ENCODE peak calls at places on chromosomes 1 and 21, in six cellular contexts. One of them, this sample, is unnamed.

GRCh38 chr1:104466068-104466467 is 716.4 kb downstream of the AMY1C start:
- DNase-seq in GM12865: no peak
- DNase-seq in endodermal cell: no peak
- DNase-seq in prostate gland: no peak
- DNase-seq in upper lobe of right lung: no peak
- DNase-seq in fibroblast of mammary gland: no peak
- DNase-seq in this sample: no peak

GRCh38 chr21:18493420-18493819 is 89.8 kb upstream of the TMPRSS15 start:
- DNase-seq in GM12865: no peak
- DNase-seq in endodermal cell: no peak
- DNase-seq in prostate gland: no peak
- DNase-seq in upper lobe of right lung: no peak
- DNase-seq in fibroblast of mammary gland: peak; percentile 14
- DNase-seq in this sample: peak; percentile 41

GRCh38 chr1:103120981-103121380 is 12.7 kb upstream of the COL11A1 start:
- DNase-seq in GM12865: no peak
- DNase-seq in endodermal cell: no peak
- DNase-seq in prostate gland: no peak
- DNase-seq in upper lobe of right lung: no peak
- DNase-seq in fibroblast of mammary gland: no peak
- DNase-seq in this sample: no peak

GRCh38 chr1:32830092-32830852 is 12.8 kb downstream of the S100PBP start:
- DNase-seq in GM12865: no peak
- DNase-seq in endodermal cell: no peak
- DNase-seq in prostate gland: no peak
- DNase-seq in upper lobe of right lung: no peak
- DNase-seq in fibroblast of mammary gland: no peak
- DNase-seq in this sample: no peak

GRCh38 chr21:32457360-32457840 is 44.9 kb downstream of the EVA1C start:
- DNase-seq in GM12865: no peak
- DNase-seq in endodermal cell: no peak
- DNase-seq in prostate gland: no peak
- DNase-seq in upper lobe of right lung: peak; percentile 74
- DNase-seq in fibroblast of mammary gland: peak; percentile 48
- DNase-seq in this sample: no peak

GRCh38 chr1:216815239-216815955 is 92.2 kb upstream of the ESRRG start:
- DNase-seq in GM12865: no peak
- DNase-seq in endodermal cell: no peak
- DNase-seq in prostate gland: peak; percentile 42
- DNase-seq in upper lobe of right lung: no peak
- DNase-seq in fibroblast of mammary gland: no peak
- DNase-seq in this sample: no peak

GRCh38 chr1:223700388-223700918 is 11.9 kb upstream of the CAPN2 start:
- DNase-seq in GM12865: no peak
- DNase-seq in endodermal cell: peak; percentile 40
- DNase-seq in prostate gland: no peak
- DNase-seq in upper lobe of right lung: no peak
- DNase-seq in fibroblast of mammary gland: no peak
- DNase-seq in this sample: no peak

GRCh38 chr1:37759451-37759850 is 5.5 kb downstream of the EPHA10 start:
- DNase-seq in GM12865: no peak
- DNase-seq in endodermal cell: no peak
- DNase-seq in prostate gland: no peak
- DNase-seq in upper lobe of right lung: no peak
- DNase-seq in fibroblast of mammary gland: no peak
- DNase-seq in this sample: no peak

GRCh38 chr1:156146006-156146748 is 7.2 kb upstream of the SEMA4A start:
- DNase-seq in GM12865: peak; percentile 88
- DNase-seq in endodermal cell: peak; percentile 78
- DNase-seq in prostate gland: peak; percentile 63
- DNase-seq in upper lobe of right lung: peak; percentile 83
- DNase-seq in fibroblast of mammary gland: peak; percentile 94
- DNase-seq in this sample: peak; percentile 85

GRCh38 chr1:95080446-95080845 is 7.7 kb upstream of the ALG14 start:
- DNase-seq in GM12865: no peak
- DNase-seq in endodermal cell: no peak
- DNase-seq in prostate gland: no peak
- DNase-seq in upper lobe of right lung: no peak
- DNase-seq in fibroblast of mammary gland: no peak
- DNase-seq in this sample: no peak

GRCh38 chr1:62417351-62417999 is 19.4 kb upstream of the USP1 start:
- DNase-seq in GM12865: no peak
- DNase-seq in endodermal cell: no peak
- DNase-seq in prostate gland: no peak
- DNase-seq in upper lobe of right lung: no peak
- DNase-seq in fibroblast of mammary gland: peak; percentile 25
- DNase-seq in this sample: no peak

GRCh38 chr21:28975401-28975800 is 17.3 kb downstream of the LTN1 start:
- DNase-seq in GM12865: no peak
- DNase-seq in endodermal cell: no peak
- DNase-seq in prostate gland: no peak
- DNase-seq in upper lobe of right lung: no peak
- DNase-seq in fibroblast of mammary gland: peak; percentile 89
- DNase-seq in this sample: no peak

GRCh38 chr1:103496014-103496635 is 29.4 kb upstream of the RNPC3 start:
- DNase-seq in GM12865: no peak
- DNase-seq in endodermal cell: no peak
- DNase-seq in prostate gland: no peak
- DNase-seq in upper lobe of right lung: no peak
- DNase-seq in fibroblast of mammary gland: peak; percentile 69
- DNase-seq in this sample: no peak

GRCh38 chr1:11650331-11650991 is 3.8 kb downstream of the FBXO2 start:
- DNase-seq in GM12865: peak; percentile 85
- DNase-seq in endodermal cell: peak; percentile 90
- DNase-seq in prostate gland: peak; percentile 66
- DNase-seq in upper lobe of right lung: peak; percentile 93
- DNase-seq in fibroblast of mammary gland: peak; percentile 45
- DNase-seq in this sample: no peak
- H3K4me3 ChIP-seq in GM12865: no peak overlapping the region
- H3K4me3 ChIP-seq in endodermal cell: no peak overlapping the region
- H3K4me3 ChIP-seq in prostate gland: no peak overlapping the region
- H3K4me3 ChIP-seq in upper lobe of right lung: peak overlapping the region; percentile 25
- H3K4me3 ChIP-seq in fibroblast of mammary gland: no peak overlapping the region
- H3K4me3 ChIP-seq in this sample: peak overlapping the region; percentile 12

GRCh38 chr1:54549181-54549924 is 1.3 kb downstream of the ACOT11 start:
- DNase-seq in GM12865: no peak
- DNase-seq in endodermal cell: no peak
- DNase-seq in prostate gland: no peak
- DNase-seq in upper lobe of right lung: peak; percentile 31
- DNase-seq in fibroblast of mammary gland: no peak
- DNase-seq in this sample: no peak
- H3K4me3 ChIP-seq in GM12865: no peak overlapping the region
- H3K4me3 ChIP-seq in endodermal cell: no peak overlapping the region
- H3K4me3 ChIP-seq in prostate gland: no peak overlapping the region
- H3K4me3 ChIP-seq in upper lobe of right lung: no peak overlapping the region
- H3K4me3 ChIP-seq in fibroblast of mammary gland: no peak overlapping the region
- H3K4me3 ChIP-seq in this sample: no peak overlapping the region

DNA sequence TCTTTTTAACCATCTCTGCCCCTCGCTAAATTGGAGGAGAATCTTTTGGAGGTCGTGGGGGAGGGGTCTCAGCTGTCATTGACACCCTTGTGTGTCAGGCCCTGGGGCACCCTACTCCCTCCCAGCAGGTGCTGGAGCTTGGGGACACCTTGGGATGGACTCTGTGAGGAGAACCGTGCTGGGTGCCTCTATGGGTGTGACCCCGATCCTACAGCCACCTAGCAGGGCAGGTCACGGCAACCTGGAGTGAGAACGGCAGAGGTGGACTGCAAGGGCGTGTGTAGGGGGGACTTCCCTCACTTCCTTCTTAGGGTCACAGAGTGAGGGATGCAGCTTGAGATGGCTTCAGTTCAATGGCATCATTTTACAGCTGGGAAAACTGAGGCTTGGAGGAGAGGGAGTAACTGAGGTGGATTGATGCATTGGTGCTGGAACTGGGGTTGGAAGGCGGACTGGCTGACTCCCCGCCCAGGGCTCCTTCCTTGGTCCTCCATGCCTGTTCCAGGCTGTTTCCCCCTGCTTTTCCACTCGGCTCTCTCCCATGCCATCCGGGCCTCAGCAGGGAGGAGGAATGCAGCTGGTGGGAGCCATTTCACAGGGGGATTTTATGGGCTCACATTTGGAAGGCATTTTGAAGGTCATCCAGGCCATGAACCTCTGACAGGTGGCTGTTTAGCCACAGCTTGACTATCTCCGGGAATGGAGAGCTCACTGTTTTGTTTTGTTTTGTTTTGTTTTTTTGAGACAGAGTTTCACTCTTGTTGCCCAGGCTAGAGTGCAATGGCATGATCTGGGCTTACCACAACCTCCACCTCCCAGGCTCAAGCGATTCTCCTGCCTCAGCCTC is 18.8 kb upstream of the ARHGEF10L start:
- DNase-seq in GM12865: no peak
- DNase-seq in endodermal cell: peak; percentile 52
- DNase-seq in prostate gland: no peak
- DNase-seq in upper lobe of right lung: no peak
- DNase-seq in fibroblast of mammary gland: no peak
- DNase-seq in this sample: no peak
- H3K4me3 ChIP-seq in GM12865: no peak overlapping the region
- H3K4me3 ChIP-seq in endodermal cell: no peak overlapping the region
- H3K4me3 ChIP-seq in prostate gland: no peak overlapping the region
- H3K4me3 ChIP-seq in upper lobe of right lung: no peak overlapping the region
- H3K4me3 ChIP-seq in fibroblast of mammary gland: no peak overlapping the region
- H3K4me3 ChIP-seq in this sample: no peak overlapping the region

GRCh38 chr1:64540265-64540791 is 70.4 kb downstream of the CACHD1 start:
- DNase-seq in GM12865: no peak
- DNase-seq in endodermal cell: no peak
- DNase-seq in prostate gland: no peak
- DNase-seq in upper lobe of right lung: no peak
- DNase-seq in fibroblast of mammary gland: peak; percentile 77
- DNase-seq in this sample: no peak
- H3K4me3 ChIP-seq in GM12865: no peak overlapping the region
- H3K4me3 ChIP-seq in endodermal cell: peak overlapping the region; percentile 6
- H3K4me3 ChIP-seq in prostate gland: no peak overlapping the region
- H3K4me3 ChIP-seq in upper lobe of right lung: peak overlapping the region; percentile 27
- H3K4me3 ChIP-seq in fibroblast of mammary gland: peak overlapping the region; percentile 22
- H3K4me3 ChIP-seq in this sample: peak overlapping the region; percentile 19

DNA sequence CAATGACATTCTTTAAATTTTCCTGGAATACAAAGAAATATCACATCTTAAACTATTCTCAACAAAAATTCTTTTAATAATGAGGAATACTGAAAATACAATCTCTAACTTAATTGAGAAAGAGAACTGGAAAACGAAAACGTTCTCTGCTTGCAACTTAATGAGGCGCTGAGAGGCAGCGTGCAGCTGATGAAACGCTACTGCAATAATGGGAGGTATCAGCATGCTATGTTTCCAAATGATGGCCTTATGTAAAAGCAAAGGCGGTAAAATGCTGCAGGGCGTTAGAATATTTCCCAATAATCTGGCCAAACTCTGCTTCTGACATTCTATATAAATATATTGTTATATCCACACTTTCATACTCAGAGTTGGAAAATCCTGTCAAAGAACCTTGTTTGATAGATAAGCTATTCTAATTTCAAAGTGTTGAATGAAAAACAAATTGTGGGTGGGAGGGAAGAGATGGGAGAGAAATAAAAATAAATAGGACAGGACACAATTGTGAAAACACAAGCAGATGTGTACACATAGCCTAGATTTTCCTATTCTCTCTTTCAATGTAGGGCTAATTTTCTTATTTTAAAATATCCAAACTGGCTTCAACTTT is 70.9 kb downstream of the APP start:
- DNase-seq in GM12865: no peak
- DNase-seq in endodermal cell: no peak
- DNase-seq in prostate gland: no peak
- DNase-seq in upper lobe of right lung: no peak
- DNase-seq in fibroblast of mammary gland: no peak
- DNase-seq in this sample: no peak
- H3K4me3 ChIP-seq in GM12865: no peak overlapping the region
- H3K4me3 ChIP-seq in endodermal cell: no peak overlapping the region
- H3K4me3 ChIP-seq in prostate gland: no peak overlapping the region
- H3K4me3 ChIP-seq in upper lobe of right lung: no peak overlapping the region
- H3K4me3 ChIP-seq in fibroblast of mammary gland: no peak overlapping the region
- H3K4me3 ChIP-seq in this sample: no peak overlapping the region

This sample was measured in AG04449.